ENCODE peak calls at places on chromosomes 1 and 21, in five cellular contexts. C is K562, D is IMR-90, Z is SK-N-SH, S is GM12878. L is an unnamed sample.

GRCh38 chr1:119988316-119989067 is 81.0 kb downstream of the NOTCH2 start:
- DNase-seq in D (peak), Z (no peak), C (no peak), S (no peak), L (no peak)

GRCh38 chr1:96388421-96389310 is 332.9 kb upstream of the PTBP2 start:
- DNase-seq in Z (no peak), S (no peak), D (peak), C (no peak), L (no peak)

GRCh38 chr1:28601696-28602095 is 9.6 kb downstream of the RAB42 start:
- DNase-seq in D (peak), Z (no peak), S (no peak), C (no peak), L (no peak)

GRCh38 chr21:35583566-35584216 is 476.6 kb downstream of the SETD4 start:
- DNase-seq in D (no peak), S (no peak), C (no peak), Z (no peak), L (no peak)

GRCh38 chr1:241274693-241275092 is 82.3 kb downstream of the RGS7 start:
- DNase-seq in S (no peak), C (no peak), Z (peak), D (no peak), L (no peak)

GRCh38 chr1:176717052-176717754 is 254.2 kb downstream of the PAPPA2 start:
- DNase-seq in D (no peak), C (peak), Z (peak), S (no peak), L (no peak)

GRCh38 chr1:160748182-160748876 is 9.3 kb downstream of the SLAMF7 start:
- DNase-seq in S (no peak), C (peak), D (no peak), Z (no peak), L (no peak)

GRCh38 chr1:89698020-89698560 is 65.2 kb downstream of the LRRC8C start:
- DNase-seq in S (no peak), D (no peak), Z (peak), C (no peak), L (no peak)

GRCh38 chr1:33410091-33410701 is 20.7 kb downstream of the PHC2 start:
- DNase-seq in Z (peak), C (no peak), S (no peak), D (peak), L (no peak)

GRCh38 chr1:55147504-55147903 is 67.7 kb downstream of the USP24 start:
- DNase-seq in D (no peak), C (no peak), S (no peak), Z (no peak), L (no peak)

GRCh38 chr1:238701024-238701423 is 685.3 kb upstream of the CHRM3 start:
- DNase-seq in C (no peak), S (no peak), D (no peak), Z (no peak), L (no peak)

GRCh38 chr21:46055863-46056281 is 42.0 kb upstream of the COL6A2 start:
- DNase-seq in D (peak), Z (no peak), S (no peak), C (no peak), L (no peak)

GRCh38 chr1:228150021-228150457 is 309 bp downstream of the GJC2 start:
- DNase-seq in D (no peak), C (no peak), Z (peak), S (no peak), L (no peak)

GRCh38 chr1:158148458-158148857 is 32.2 kb upstream of the CD1D start:
- DNase-seq in D (no peak), C (no peak), S (no peak), Z (no peak), L (no peak)

GRCh38 chr1:184865831-184866230 is 108.5 kb downstream of the NIBAN1 start:
- DNase-seq in Z (no peak), S (no peak), C (no peak), D (no peak), L (no peak)

GRCh38 chr1:190175320-190175719 is 302.3 kb downstream of the BRINP3 start:
- DNase-seq in Z (no peak), S (no peak), D (peak), C (no peak), L (no peak)

GRCh38 chr1:214551052-214551435 is 358 bp downstream of the PTPN14 start:
- DNase-seq in C (no peak), Z (peak), D (no peak), S (no peak), L (no peak)

GRCh38 chr1:234836045-234836681 is 226.2 kb upstream of the IRF2BP2 start:
- DNase-seq in D (no peak), C (no peak), Z (no peak), S (no peak), L (no peak)

GRCh38 chr1:218348628-218349185 is 3.6 kb downstream of the TGFB2 start:
- DNase-seq in C (no peak), S (no peak), D (no peak), Z (no peak), L (no peak)

GRCh38 chr1:218351617-218352438 is 6.7 kb downstream of the TGFB2 start:
- DNase-seq in D (peak), C (peak), S (no peak), Z (peak), L (no peak)

GRCh38 chr1:218349365-218350021 is 4.4 kb downstream of the TGFB2 start:
- DNase-seq in C (no peak), S (no peak), D (no peak), Z (no peak), L (no peak)

GRCh38 chr1:218350022-218350525 is 4.9 kb downstream of the TGFB2 start:
- DNase-seq in Z (no peak), C (no peak), D (no peak), S (no peak), L (no peak)

DNA sequence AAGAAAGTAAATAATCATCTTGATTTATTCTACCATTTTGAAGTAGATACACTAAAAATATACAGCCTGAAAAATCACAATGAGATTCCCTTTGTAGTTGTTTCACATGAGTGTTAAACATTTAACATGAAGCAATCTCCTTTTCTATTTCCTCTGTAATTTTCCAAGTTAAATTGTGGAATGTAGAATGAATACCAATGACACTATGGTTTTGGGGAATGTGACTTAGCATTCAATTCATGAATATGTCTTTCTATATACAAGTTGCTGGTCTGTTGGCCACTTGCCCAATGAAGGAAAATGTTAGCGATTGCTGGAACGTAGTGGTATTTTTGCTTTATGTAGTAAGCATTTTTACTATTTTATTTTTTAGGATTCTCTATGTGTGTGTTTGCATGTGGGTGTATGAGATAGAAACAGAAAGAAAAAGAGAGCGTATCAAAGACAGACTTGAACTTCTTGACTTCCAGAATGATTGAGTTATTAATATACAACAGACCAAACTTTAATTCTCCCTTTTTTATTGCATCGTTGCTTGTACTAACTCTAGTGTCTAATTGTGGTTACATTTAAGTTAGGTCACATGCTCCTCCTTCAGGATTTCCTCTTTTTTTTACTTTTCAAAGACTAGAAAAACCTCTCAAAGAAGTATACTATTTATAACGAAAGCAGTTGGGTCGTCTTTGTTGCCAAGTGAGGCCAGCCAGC is 5.9 kb downstream of the TGFB2 start:
- DNase-seq in C (no peak), Z (no peak), S (no peak), D (peak), L (no peak)
- TF ChIP-seq MXI1 in C (no peak), Z (no peak), S (no peak), D (no peak), L (no peak)

DNA sequence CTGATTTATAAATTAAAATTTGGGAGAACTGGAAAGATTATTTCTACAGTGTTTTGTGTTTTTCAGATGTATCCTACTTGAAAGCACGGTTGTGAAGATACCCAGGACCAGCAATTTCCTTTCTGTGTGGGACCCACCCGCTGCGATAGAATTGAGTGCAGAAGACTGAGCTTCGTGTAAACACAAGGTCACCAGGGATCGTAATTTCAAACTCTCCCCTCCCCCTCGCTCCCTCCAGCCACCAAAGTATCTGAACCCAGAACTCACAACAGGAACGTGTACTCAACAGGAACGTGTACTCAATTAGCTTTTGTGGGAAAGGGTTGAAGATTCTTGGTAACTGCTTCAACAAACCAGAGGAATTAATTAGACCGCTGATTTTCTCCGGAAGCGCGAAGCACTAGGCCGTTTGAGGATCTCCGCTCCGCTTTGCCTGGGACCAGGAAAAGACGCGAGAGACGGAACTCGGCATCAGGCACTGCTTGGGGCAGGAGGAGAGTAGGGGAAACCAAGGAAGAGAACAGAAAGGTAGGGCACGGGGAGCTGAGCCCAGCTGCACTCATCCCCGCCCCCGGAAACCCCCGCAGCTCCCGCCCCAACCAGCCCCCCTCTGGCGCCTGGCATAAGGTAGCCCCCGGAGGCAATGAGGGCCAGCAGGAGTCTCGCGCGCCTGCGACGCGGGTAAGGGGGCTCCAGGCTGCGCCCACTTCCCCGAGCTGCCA is 498 bp downstream of the DRAM2 start:
- DNase-seq in Z (peak), C (peak), D (peak), S (peak), L (peak)
- TF ChIP-seq MXI1 in Z (no peak), C (peak), D (no peak), S (no peak), L (no peak)

DNA sequence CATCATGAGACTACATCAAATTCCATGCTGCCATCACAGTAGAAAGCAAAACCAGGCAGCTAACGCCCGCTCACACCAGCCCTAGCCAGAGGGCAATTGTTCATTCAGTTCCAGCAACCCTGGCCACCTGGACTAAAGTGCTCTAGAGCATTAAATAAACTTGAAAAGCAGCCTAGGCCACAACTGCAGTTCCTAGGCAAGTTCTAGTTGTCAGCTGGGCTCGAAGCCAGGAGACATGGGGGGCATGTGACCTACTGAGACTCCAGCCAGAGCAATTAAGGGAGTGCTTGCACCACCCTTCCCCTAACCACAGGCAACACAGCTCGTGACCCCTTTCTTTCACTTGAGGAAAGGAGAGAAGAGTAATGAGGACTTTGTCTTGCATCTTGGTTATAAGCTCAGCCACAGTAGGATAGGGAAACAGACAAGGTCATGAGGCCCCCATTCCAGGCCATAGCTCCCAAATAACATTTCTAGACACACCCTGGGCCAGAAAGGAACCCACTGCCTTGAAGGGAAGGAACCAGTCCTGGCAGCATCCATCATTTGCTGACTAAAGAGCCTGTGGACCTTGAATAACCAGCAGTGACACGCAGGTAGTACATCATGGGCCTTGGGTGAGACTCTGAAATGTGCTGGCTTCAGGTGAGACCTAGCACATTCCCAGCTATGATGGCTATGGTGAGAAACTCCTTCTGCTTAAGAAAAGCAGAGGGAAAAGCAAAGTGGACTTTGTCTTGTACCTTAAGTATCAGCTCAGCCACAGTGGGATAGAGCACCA is 77.0 kb downstream of the ZZZ3 start:
- DNase-seq in D (peak), S (no peak), Z (no peak), C (peak), L (no peak)
- TF ChIP-seq MXI1 in D (no peak), S (no peak), Z (no peak), C (no peak), L (no peak)

DNA sequence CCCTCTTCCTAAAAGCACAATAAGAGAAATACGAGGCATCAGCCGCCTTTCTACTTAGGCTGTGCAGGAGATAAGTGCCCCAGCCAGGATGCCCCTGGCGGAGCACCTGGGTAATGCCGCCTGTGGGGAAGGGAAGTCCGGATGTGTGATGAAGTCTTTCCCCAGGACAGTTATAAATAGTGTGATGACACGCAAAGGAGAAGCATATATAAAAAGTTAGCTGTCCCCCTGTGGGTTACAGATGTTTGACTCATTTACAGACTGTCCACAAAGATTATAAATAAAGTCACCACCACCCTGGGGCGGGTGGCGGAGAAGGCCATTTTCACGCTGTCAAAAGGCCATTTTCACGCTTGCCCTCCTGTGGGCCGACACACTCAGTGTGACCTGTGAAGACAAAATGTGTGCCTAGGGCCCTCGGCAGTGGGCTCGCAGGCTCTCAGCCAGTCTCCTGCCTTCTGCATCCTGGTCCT is 6.3 kb downstream of the KCNN3 start:
- DNase-seq in Z (peak), S (peak), C (peak), D (peak), L (peak)
- TF ChIP-seq MXI1 in Z (no peak), S (peak), C (no peak), D (no peak), L (no peak)

DNA sequence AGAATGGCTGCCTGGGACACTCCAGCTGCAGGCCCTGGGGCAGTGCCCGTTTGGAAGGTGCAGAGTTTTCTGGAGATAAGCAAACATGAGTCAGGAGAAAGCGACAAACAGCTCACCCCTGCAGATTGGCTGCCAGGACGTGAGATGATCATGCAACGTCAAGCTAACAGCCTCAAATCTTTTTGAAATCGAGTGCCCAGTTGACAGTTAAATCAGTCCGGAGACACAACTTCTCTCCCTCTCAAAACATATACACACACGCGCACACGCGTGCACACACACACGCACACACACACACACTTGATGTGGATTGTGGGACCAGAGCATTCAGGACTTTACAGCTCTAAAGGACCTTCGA is 49.4 kb downstream of the TENT5C start:
- DNase-seq in S (no peak), D (peak), Z (peak), C (peak), L (no peak)
- TF ChIP-seq MXI1 in S (no peak), D (no peak), Z (no peak), C (no peak), L (no peak)

DNA sequence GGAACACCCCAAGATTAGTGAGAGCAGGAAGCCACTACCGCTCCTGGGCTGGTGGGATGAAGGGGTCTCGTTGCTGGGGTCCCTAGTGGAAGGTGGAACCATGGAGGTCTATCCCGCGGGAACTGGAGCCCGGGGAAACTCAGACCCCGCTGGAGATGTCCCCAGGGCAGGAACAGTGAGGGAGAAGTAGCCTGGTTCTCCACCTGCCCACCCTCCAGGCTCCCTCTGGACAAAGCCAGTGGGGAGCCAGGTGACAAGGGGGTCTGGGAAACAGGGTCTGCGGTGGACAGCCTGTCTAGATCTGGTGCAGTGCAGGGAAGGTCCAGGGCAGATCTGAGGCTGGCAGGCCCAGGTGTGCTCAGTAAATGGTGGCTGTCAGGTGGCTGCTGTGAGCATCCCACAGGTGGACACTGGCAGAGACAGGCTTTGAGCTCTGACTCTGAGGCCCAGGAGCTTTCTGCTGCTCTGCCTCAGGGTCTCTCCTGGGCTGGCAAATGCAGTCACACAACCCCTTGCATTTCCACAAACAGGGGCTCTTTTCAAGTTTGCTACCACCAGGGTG is 88.0 kb upstream of the TLR5 start:
- DNase-seq in S (no peak), C (no peak), D (no peak), Z (no peak), L (no peak)
- TF ChIP-seq MXI1 in S (no peak), C (no peak), D (no peak), Z (no peak), L (no peak)

GRCh38 chr1:229192031-229192430 is 78.9 kb upstream of the RAB4A start:
- DNase-seq in Z (no peak), S (no peak), D (peak), C (no peak), L (no peak)
- TF ChIP-seq MXI1 in Z (no peak), S (no peak), D (no peak), C (no peak), L (no peak)

GRCh38 chr1:12654657-12655056 is 10.8 kb downstream of the AADACL4 start:
- DNase-seq in S (no peak), D (no peak), Z (no peak), C (no peak), L (peak)

GRCh38 chr1:12644829-12645228 is 944 bp downstream of the AADACL4 start:
- DNase-seq in S (no peak), C (no peak), Z (no peak), D (no peak), L (no peak)

GRCh38 chr1:12648741-12649140 is 4.9 kb downstream of the AADACL4 start:
- DNase-seq in D (no peak), Z (no peak), C (no peak), S (no peak), L (no peak)

GRCh38 chr1:12654004-12654567 is 10.2 kb downstream of the AADACL4 start:
- DNase-seq in Z (no peak), D (peak), S (no peak), C (no peak), L (no peak)

DNA sequence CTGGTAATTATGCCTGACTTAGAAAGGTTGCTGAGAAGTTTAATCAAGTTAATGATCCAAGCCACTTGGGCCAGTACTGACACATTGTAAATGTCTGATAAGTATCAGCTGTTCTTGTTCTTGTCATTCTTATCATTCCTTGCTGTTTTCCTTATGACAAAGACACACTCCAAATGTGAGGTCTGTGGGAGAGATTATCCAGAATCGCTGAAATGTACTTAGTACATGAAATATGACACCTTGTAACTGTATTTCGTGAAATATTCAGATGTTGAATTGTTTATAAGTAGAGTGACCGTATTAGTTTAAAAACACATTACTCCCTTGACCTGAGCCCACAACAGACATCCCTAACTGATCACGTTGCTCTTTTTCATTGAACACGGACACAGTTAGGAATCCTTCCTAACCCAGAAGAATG is 6.1 kb downstream of the AADACL4 start:
- DNase-seq in Z (no peak), D (peak), C (no peak), S (no peak), L (no peak)
- TF ChIP-seq MXI1 in Z (no peak), D (no peak), C (no peak), S (no peak), L (no peak)